ENCODE peak calls at places on chromosomes 12 and 14, in ten cellular contexts. One of them, this sample, is unnamed.

GRCh38 chr12:18719922-18720321 is 17.9 kb downstream of the PLCZ1 start:
- DNase-seq in mesendoderm: no peak
- DNase-seq in heart right ventricle: no peak
- DNase-seq in lower lobe of right lung: no peak
- DNase-seq in naive thymus-derived CD4-positive, alpha-beta T cell: no peak
- DNase-seq in lung: no peak
- DNase-seq in right lobe of liver: no peak
- DNase-seq in endothelial cell of umbilical vein: no peak
- DNase-seq in CD8-positive, alpha-beta T cell: no peak
- DNase-seq in stomach: no peak
- DNase-seq in this sample: no peak

GRCh38 chr14:78143489-78144145 is 26.6 kb upstream of the NRXN3 start:
- DNase-seq in mesendoderm: peak; percentile 21
- DNase-seq in heart right ventricle: no peak
- DNase-seq in CD8-positive, alpha-beta T cell: no peak
- DNase-seq in naive thymus-derived CD4-positive, alpha-beta T cell: no peak
- DNase-seq in stomach: no peak
- DNase-seq in endothelial cell of umbilical vein: no peak
- DNase-seq in right lobe of liver: no peak
- DNase-seq in lung: no peak
- DNase-seq in lower lobe of right lung: no peak
- DNase-seq in this sample: no peak

GRCh38 chr12:8912910-8913309 is 1.4 kb upstream of the PHC1 start:
- DNase-seq in lung: no peak
- DNase-seq in naive thymus-derived CD4-positive, alpha-beta T cell: no peak
- DNase-seq in lower lobe of right lung: no peak
- DNase-seq in CD8-positive, alpha-beta T cell: no peak
- DNase-seq in stomach: peak; percentile 32
- DNase-seq in heart right ventricle: no peak
- DNase-seq in mesendoderm: peak; percentile 83
- DNase-seq in right lobe of liver: no peak
- DNase-seq in endothelial cell of umbilical vein: no peak
- DNase-seq in this sample: peak; percentile 84

GRCh38 chr14:49050836-49051235 is 535.3 kb downstream of the RPS29 start:
- DNase-seq in right lobe of liver: no peak
- DNase-seq in endothelial cell of umbilical vein: no peak
- DNase-seq in lung: no peak
- DNase-seq in mesendoderm: no peak
- DNase-seq in heart right ventricle: no peak
- DNase-seq in naive thymus-derived CD4-positive, alpha-beta T cell: no peak
- DNase-seq in lower lobe of right lung: no peak
- DNase-seq in stomach: no peak
- DNase-seq in CD8-positive, alpha-beta T cell: no peak
- DNase-seq in this sample: no peak

GRCh38 chr14:54814076-54814475 is 88.5 kb downstream of the GCH1 start:
- DNase-seq in lower lobe of right lung: no peak
- DNase-seq in endothelial cell of umbilical vein: no peak
- DNase-seq in mesendoderm: peak; percentile 50
- DNase-seq in naive thymus-derived CD4-positive, alpha-beta T cell: no peak
- DNase-seq in CD8-positive, alpha-beta T cell: no peak
- DNase-seq in lung: no peak
- DNase-seq in stomach: no peak
- DNase-seq in right lobe of liver: no peak
- DNase-seq in heart right ventricle: no peak
- DNase-seq in this sample: peak; percentile 83

GRCh38 chr12:51592034-51592705 is 1.1 kb downstream of the SCN8A start:
- DNase-seq in naive thymus-derived CD4-positive, alpha-beta T cell: no peak
- DNase-seq in endothelial cell of umbilical vein: no peak
- DNase-seq in stomach: no peak
- DNase-seq in lung: no peak
- DNase-seq in right lobe of liver: no peak
- DNase-seq in heart right ventricle: no peak
- DNase-seq in lower lobe of right lung: no peak
- DNase-seq in CD8-positive, alpha-beta T cell: no peak
- DNase-seq in mesendoderm: peak; percentile 46
- DNase-seq in this sample: peak; percentile 66

GRCh38 chr14:76717508-76717907 is 43.8 kb upstream of the VASH1 start:
- DNase-seq in mesendoderm: no peak
- DNase-seq in naive thymus-derived CD4-positive, alpha-beta T cell: no peak
- DNase-seq in endothelial cell of umbilical vein: no peak
- DNase-seq in stomach: no peak
- DNase-seq in lung: peak; percentile 26
- DNase-seq in lower lobe of right lung: no peak
- DNase-seq in CD8-positive, alpha-beta T cell: no peak
- DNase-seq in heart right ventricle: no peak
- DNase-seq in right lobe of liver: no peak
- DNase-seq in this sample: peak; percentile 35

GRCh38 chr14:77970646-77971045 is 170.7 kb downstream of the ADCK1 start:
- DNase-seq in naive thymus-derived CD4-positive, alpha-beta T cell: no peak
- DNase-seq in endothelial cell of umbilical vein: no peak
- DNase-seq in stomach: no peak
- DNase-seq in lung: no peak
- DNase-seq in right lobe of liver: no peak
- DNase-seq in lower lobe of right lung: no peak
- DNase-seq in mesendoderm: no peak
- DNase-seq in heart right ventricle: no peak
- DNase-seq in CD8-positive, alpha-beta T cell: no peak
- DNase-seq in this sample: no peak

GRCh38 chr12:94801736-94802135 is 151.4 kb upstream of the TMCC3 start:
- DNase-seq in right lobe of liver: no peak
- DNase-seq in lower lobe of right lung: no peak
- DNase-seq in endothelial cell of umbilical vein: no peak
- DNase-seq in stomach: no peak
- DNase-seq in heart right ventricle: no peak
- DNase-seq in lung: no peak
- DNase-seq in mesendoderm: no peak
- DNase-seq in naive thymus-derived CD4-positive, alpha-beta T cell: no peak
- DNase-seq in CD8-positive, alpha-beta T cell: no peak
- DNase-seq in this sample: no peak

GRCh38 chr12:22530-23201 is 43.9 kb upstream of the IQSEC3 start:
- DNase-seq in stomach: no peak
- DNase-seq in right lobe of liver: peak; percentile 35
- DNase-seq in lower lobe of right lung: no peak
- DNase-seq in CD8-positive, alpha-beta T cell: no peak
- DNase-seq in lung: peak; percentile 26
- DNase-seq in naive thymus-derived CD4-positive, alpha-beta T cell: no peak
- DNase-seq in heart right ventricle: no peak
- DNase-seq in endothelial cell of umbilical vein: no peak
- DNase-seq in mesendoderm: no peak
- DNase-seq in this sample: peak; percentile 26

GRCh38 chr12:46483572-46484395 is 111.2 kb upstream of the SLC38A2 start:
- DNase-seq in right lobe of liver: no peak
- DNase-seq in lower lobe of right lung: no peak
- DNase-seq in CD8-positive, alpha-beta T cell: no peak
- DNase-seq in heart right ventricle: no peak
- DNase-seq in naive thymus-derived CD4-positive, alpha-beta T cell: no peak
- DNase-seq in mesendoderm: no peak
- DNase-seq in lung: no peak
- DNase-seq in stomach: no peak
- DNase-seq in endothelial cell of umbilical vein: peak; percentile 75
- DNase-seq in this sample: no peak

GRCh38 chr12:774051-774614 is 21.8 kb downstream of the WNK1 start:
- DNase-seq in lower lobe of right lung: no peak
- DNase-seq in naive thymus-derived CD4-positive, alpha-beta T cell: no peak
- DNase-seq in mesendoderm: peak; percentile 65
- DNase-seq in stomach: no peak
- DNase-seq in CD8-positive, alpha-beta T cell: no peak
- DNase-seq in endothelial cell of umbilical vein: no peak
- DNase-seq in lung: no peak
- DNase-seq in right lobe of liver: no peak
- DNase-seq in heart right ventricle: no peak
- DNase-seq in this sample: no peak

GRCh38 chr12:75672212-75672611 is 160.8 kb upstream of the KRR1 start:
- DNase-seq in naive thymus-derived CD4-positive, alpha-beta T cell: no peak
- DNase-seq in heart right ventricle: no peak
- DNase-seq in lower lobe of right lung: no peak
- DNase-seq in mesendoderm: no peak
- DNase-seq in right lobe of liver: no peak
- DNase-seq in endothelial cell of umbilical vein: no peak
- DNase-seq in CD8-positive, alpha-beta T cell: no peak
- DNase-seq in stomach: no peak
- DNase-seq in lung: no peak
- DNase-seq in this sample: no peak

GRCh38 chr14:101875726-101876268 is 88.6 kb upstream of the DYNC1H1 start:
- DNase-seq in endothelial cell of umbilical vein: no peak
- DNase-seq in right lobe of liver: no peak
- DNase-seq in CD8-positive, alpha-beta T cell: no peak
- DNase-seq in lower lobe of right lung: no peak
- DNase-seq in mesendoderm: no peak
- DNase-seq in heart right ventricle: no peak
- DNase-seq in naive thymus-derived CD4-positive, alpha-beta T cell: no peak
- DNase-seq in stomach: no peak
- DNase-seq in lung: no peak
- DNase-seq in this sample: no peak

GRCh38 chr12:132417741-132418140 is 72.2 kb upstream of the FBRSL1 start:
- DNase-seq in heart right ventricle: no peak
- DNase-seq in CD8-positive, alpha-beta T cell: no peak
- DNase-seq in mesendoderm: no peak
- DNase-seq in right lobe of liver: no peak
- DNase-seq in stomach: no peak
- DNase-seq in naive thymus-derived CD4-positive, alpha-beta T cell: no peak
- DNase-seq in lower lobe of right lung: no peak
- DNase-seq in endothelial cell of umbilical vein: no peak
- DNase-seq in lung: no peak
- DNase-seq in this sample: no peak

GRCh38 chr14:61147898-61148549 is 133.1 kb downstream of the TMEM30B start:
- DNase-seq in CD8-positive, alpha-beta T cell: no peak
- DNase-seq in endothelial cell of umbilical vein: peak; percentile 85
- DNase-seq in lower lobe of right lung: no peak
- DNase-seq in right lobe of liver: no peak
- DNase-seq in heart right ventricle: peak; percentile 20
- DNase-seq in mesendoderm: no peak
- DNase-seq in stomach: no peak
- DNase-seq in lung: peak; percentile 48
- DNase-seq in naive thymus-derived CD4-positive, alpha-beta T cell: no peak
- DNase-seq in this sample: no peak

GRCh38 chr14:70192915-70193314 is 4.2 kb upstream of the SLC8A3 start:
- DNase-seq in mesendoderm: peak; percentile 45
- DNase-seq in naive thymus-derived CD4-positive, alpha-beta T cell: no peak
- DNase-seq in right lobe of liver: no peak
- DNase-seq in endothelial cell of umbilical vein: no peak
- DNase-seq in lung: no peak
- DNase-seq in heart right ventricle: no peak
- DNase-seq in lower lobe of right lung: no peak
- DNase-seq in stomach: no peak
- DNase-seq in CD8-positive, alpha-beta T cell: no peak
- DNase-seq in this sample: peak; percentile 61

DNA sequence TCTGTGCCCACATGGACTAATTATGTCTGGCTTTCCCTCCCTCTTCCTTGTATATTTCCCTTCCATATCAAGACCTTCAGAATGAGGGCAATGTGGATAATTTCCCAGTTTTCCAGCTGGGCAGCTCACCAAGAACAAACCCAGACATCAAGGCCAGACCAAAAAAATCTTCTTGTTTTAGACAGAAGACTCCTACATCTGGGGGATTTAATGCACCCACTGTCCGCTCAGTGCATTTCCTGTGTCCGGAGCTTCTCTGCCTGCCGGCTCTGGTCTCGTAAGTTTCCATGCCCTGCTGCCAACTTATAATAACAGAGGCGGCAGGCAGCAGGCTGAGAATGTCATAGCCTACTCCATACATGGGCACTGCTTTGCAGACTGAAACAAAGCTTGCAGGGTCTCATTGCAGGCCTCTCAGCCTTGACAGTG is 207.2 kb upstream of the BCL2L14 start:
- DNase-seq in stomach: peak; percentile 45
- DNase-seq in right lobe of liver: no peak
- DNase-seq in heart right ventricle: peak; percentile 30
- DNase-seq in endothelial cell of umbilical vein: peak; percentile 77
- DNase-seq in CD8-positive, alpha-beta T cell: no peak
- DNase-seq in lung: no peak
- DNase-seq in naive thymus-derived CD4-positive, alpha-beta T cell: no peak
- DNase-seq in lower lobe of right lung: no peak
- DNase-seq in mesendoderm: no peak
- DNase-seq in this sample: peak; percentile 31
- H3K27ac ChIP-seq in stomach: peak overlapping the region; percentile 82
- H3K27ac ChIP-seq in right lobe of liver: peak overlapping the region; percentile 16
- H3K27ac ChIP-seq in heart right ventricle: peak overlapping the region; percentile 87
- H3K27ac ChIP-seq in endothelial cell of umbilical vein: peak overlapping the region; percentile 98
- H3K27ac ChIP-seq in CD8-positive, alpha-beta T cell: no peak overlapping the region
- H3K27ac ChIP-seq in lung: peak overlapping the region; percentile 88
- H3K27ac ChIP-seq in naive thymus-derived CD4-positive, alpha-beta T cell: no peak overlapping the region
- H3K27ac ChIP-seq in lower lobe of right lung: peak overlapping the region; percentile 79
- H3K27ac ChIP-seq in mesendoderm: no peak overlapping the region
- H3K27ac ChIP-seq in this sample: no peak overlapping the region

DNA sequence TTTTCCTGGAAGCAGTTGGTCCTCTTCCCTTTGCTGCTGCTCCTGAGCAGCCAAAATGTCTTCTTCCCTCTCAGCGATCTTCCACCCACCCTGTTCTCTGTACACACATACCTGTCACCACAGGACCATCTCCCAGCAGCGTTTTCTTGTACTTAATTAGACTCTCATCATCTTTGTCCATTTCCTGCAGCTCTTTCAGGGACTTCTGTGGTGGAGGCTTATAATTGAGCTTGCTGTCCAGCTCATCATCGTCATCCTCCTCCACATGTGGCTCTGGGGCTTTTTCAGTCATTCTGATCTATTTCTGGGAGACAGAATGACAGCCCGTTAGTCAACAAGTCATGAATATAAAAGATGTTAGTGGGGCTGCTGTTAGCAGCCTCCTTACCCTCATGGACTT is 11.0 kb downstream of the ARHGDIB start:
- DNase-seq in lung: no peak
- DNase-seq in CD8-positive, alpha-beta T cell: no peak
- DNase-seq in naive thymus-derived CD4-positive, alpha-beta T cell: peak; percentile 29
- DNase-seq in heart right ventricle: no peak
- DNase-seq in lower lobe of right lung: no peak
- DNase-seq in endothelial cell of umbilical vein: no peak
- DNase-seq in mesendoderm: no peak
- DNase-seq in right lobe of liver: no peak
- DNase-seq in stomach: no peak
- DNase-seq in this sample: no peak
- H3K4me1 ChIP-seq in lung: peaks cover 24% of the 10 kb centered on the region
- H3K4me1 ChIP-seq in CD8-positive, alpha-beta T cell: peaks cover 95% of the 10 kb centered on the region
- H3K4me1 ChIP-seq in naive thymus-derived CD4-positive, alpha-beta T cell: peaks cover 85% of the 10 kb centered on the region
- H3K4me1 ChIP-seq in heart right ventricle: peaks cover 41% of the 10 kb centered on the region
- H3K4me1 ChIP-seq in lower lobe of right lung: peaks cover 99% of the 10 kb centered on the region
- H3K4me1 ChIP-seq in endothelial cell of umbilical vein: peaks cover 82% of the 10 kb centered on the region
- H3K4me1 ChIP-seq in mesendoderm: no peaks in the 10 kb centered on the region
- H3K4me1 ChIP-seq in right lobe of liver: no peaks in the 10 kb centered on the region
- H3K4me1 ChIP-seq in stomach: peaks cover 37% of the 10 kb centered on the region
- H3K4me1 ChIP-seq in this sample: peaks cover 9% of the 10 kb centered on the region

GRCh38 chr12:89833337-89834252 is 125.0 kb upstream of the ATP2B1 start:
- DNase-seq in lung: no peak
- DNase-seq in mesendoderm: no peak
- DNase-seq in stomach: no peak
- DNase-seq in CD8-positive, alpha-beta T cell: no peak
- DNase-seq in naive thymus-derived CD4-positive, alpha-beta T cell: no peak
- DNase-seq in heart right ventricle: no peak
- DNase-seq in lower lobe of right lung: no peak
- DNase-seq in endothelial cell of umbilical vein: no peak
- DNase-seq in right lobe of liver: no peak
- DNase-seq in this sample: no peak
- H3K27ac ChIP-seq in lung: no peak overlapping the region
- H3K27ac ChIP-seq in mesendoderm: no peak overlapping the region
- H3K27ac ChIP-seq in stomach: no peak overlapping the region
- H3K27ac ChIP-seq in CD8-positive, alpha-beta T cell: no peak overlapping the region
- H3K27ac ChIP-seq in naive thymus-derived CD4-positive, alpha-beta T cell: no peak overlapping the region
- H3K27ac ChIP-seq in heart right ventricle: no peak overlapping the region
- H3K27ac ChIP-seq in lower lobe of right lung: no peak overlapping the region
- H3K27ac ChIP-seq in endothelial cell of umbilical vein: no peak overlapping the region
- H3K27ac ChIP-seq in right lobe of liver: no peak overlapping the region
- H3K27ac ChIP-seq in this sample: no peak overlapping the region

GRCh38 chr12:92396647-92397258 is 251.1 kb upstream of the BTG1 start:
- DNase-seq in CD8-positive, alpha-beta T cell: no peak
- DNase-seq in stomach: no peak
- DNase-seq in heart right ventricle: no peak
- DNase-seq in right lobe of liver: no peak
- DNase-seq in endothelial cell of umbilical vein: no peak
- DNase-seq in naive thymus-derived CD4-positive, alpha-beta T cell: no peak
- DNase-seq in lung: no peak
- DNase-seq in lower lobe of right lung: no peak
- DNase-seq in mesendoderm: no peak
- DNase-seq in this sample: no peak
- H3K4me1 ChIP-seq in CD8-positive, alpha-beta T cell: peaks cover 89% of the 10 kb centered on the region
- H3K4me1 ChIP-seq in stomach: no peaks in the 10 kb centered on the region
- H3K4me1 ChIP-seq in heart right ventricle: peaks cover 8% of the 10 kb centered on the region
- H3K4me1 ChIP-seq in right lobe of liver: no peaks in the 10 kb centered on the region
- H3K4me1 ChIP-seq in endothelial cell of umbilical vein: no peaks in the 10 kb centered on the region
- H3K4me1 ChIP-seq in naive thymus-derived CD4-positive, alpha-beta T cell: peaks cover 84% of the 10 kb centered on the region
- H3K4me1 ChIP-seq in lung: peaks cover 3% of the 10 kb centered on the region
- H3K4me1 ChIP-seq in lower lobe of right lung: no peaks in the 10 kb centered on the region
- H3K4me1 ChIP-seq in mesendoderm: no peaks in the 10 kb centered on the region
- H3K4me1 ChIP-seq in this sample: peaks cover 14% of the 10 kb centered on the region